ENCODE peak calls at places on chromosomes 6 and 20, in six cellular contexts. One of them, this sample, is unnamed.

GRCh38 chr20:36821964-36822437 is 48.4 kb upstream of the DSN1 start:
- DNase-seq in B cell: no peak
- DNase-seq in tibial nerve: no peak
- DNase-seq in sigmoid colon: no peak
- DNase-seq in RWPE1: no peak
- DNase-seq in cardiac fibroblast: no peak
- DNase-seq in this sample: no peak

GRCh38 chr20:62975812-62976413 is 23.4 kb downstream of the SLC17A9 start:
- DNase-seq in B cell: no peak
- DNase-seq in tibial nerve: no peak
- DNase-seq in sigmoid colon: no peak
- DNase-seq in RWPE1: no peak
- DNase-seq in cardiac fibroblast: no peak
- DNase-seq in this sample: no peak

GRCh38 chr6:7148100-7148822 is 40.5 kb downstream of the RREB1 start:
- DNase-seq in B cell: no peak
- DNase-seq in tibial nerve: no peak
- DNase-seq in sigmoid colon: no peak
- DNase-seq in RWPE1: peak; percentile 84
- DNase-seq in cardiac fibroblast: no peak
- DNase-seq in this sample: peak; percentile 71

GRCh38 chr6:13358486-13358885 is 30.1 kb upstream of the TBC1D7 start:
- DNase-seq in B cell: no peak
- DNase-seq in tibial nerve: no peak
- DNase-seq in sigmoid colon: no peak
- DNase-seq in RWPE1: no peak
- DNase-seq in cardiac fibroblast: no peak
- DNase-seq in this sample: no peak

GRCh38 chr20:56551571-56551970 is 18.5 kb downstream of the FAM209B start:
- DNase-seq in B cell: no peak
- DNase-seq in tibial nerve: no peak
- DNase-seq in sigmoid colon: no peak
- DNase-seq in RWPE1: no peak
- DNase-seq in cardiac fibroblast: no peak
- DNase-seq in this sample: no peak

GRCh38 chr6:74764486-74764885 is 441.4 kb downstream of the COL12A1 start:
- DNase-seq in B cell: no peak
- DNase-seq in tibial nerve: no peak
- DNase-seq in sigmoid colon: no peak
- DNase-seq in RWPE1: no peak
- DNase-seq in cardiac fibroblast: no peak
- DNase-seq in this sample: no peak

GRCh38 chr6:158596861-158597260 is 37.0 kb downstream of the TMEM181 start:
- DNase-seq in B cell: no peak
- DNase-seq in tibial nerve: no peak
- DNase-seq in sigmoid colon: no peak
- DNase-seq in RWPE1: no peak
- DNase-seq in cardiac fibroblast: no peak
- DNase-seq in this sample: no peak

GRCh38 chr6:170555305-170555704 is 1.1 kb downstream of the TBP start:
- DNase-seq in B cell: no peak
- DNase-seq in tibial nerve: no peak
- DNase-seq in sigmoid colon: no peak
- DNase-seq in RWPE1: no peak
- DNase-seq in cardiac fibroblast: no peak
- DNase-seq in this sample: no peak

GRCh38 chr20:1891263-1892121 is 3.7 kb upstream of the SIRPA start:
- DNase-seq in B cell: no peak
- DNase-seq in tibial nerve: no peak
- DNase-seq in sigmoid colon: no peak
- DNase-seq in RWPE1: no peak
- DNase-seq in cardiac fibroblast: no peak
- DNase-seq in this sample: no peak

GRCh38 chr20:25286917-25287316 is 39.0 kb downstream of the PYGB start:
- DNase-seq in B cell: no peak
- DNase-seq in tibial nerve: no peak
- DNase-seq in sigmoid colon: peak; percentile 60
- DNase-seq in RWPE1: no peak
- DNase-seq in cardiac fibroblast: no peak
- DNase-seq in this sample: no peak

GRCh38 chr6:5179917-5180316 is 80.8 kb downstream of the LYRM4 start:
- DNase-seq in B cell: no peak
- DNase-seq in tibial nerve: no peak
- DNase-seq in sigmoid colon: no peak
- DNase-seq in RWPE1: no peak
- DNase-seq in cardiac fibroblast: no peak
- DNase-seq in this sample: no peak

GRCh38 chr6:131629656-131630055 is 1.6 kb upstream of the MED23 start:
- DNase-seq in B cell: no peak
- DNase-seq in tibial nerve: no peak
- DNase-seq in sigmoid colon: no peak
- DNase-seq in RWPE1: no peak
- DNase-seq in cardiac fibroblast: peak; percentile 16
- DNase-seq in this sample: peak; percentile 53

GRCh38 chr6:152267967-152268845 is 369.0 kb downstream of the SYNE1 start:
- DNase-seq in B cell: no peak
- DNase-seq in tibial nerve: peak; percentile 26
- DNase-seq in sigmoid colon: no peak
- DNase-seq in RWPE1: peak; percentile 30
- DNase-seq in cardiac fibroblast: peak; percentile 44
- DNase-seq in this sample: no peak

GRCh38 chr20:10954137-10954840 is 280.5 kb upstream of the JAG1 start:
- DNase-seq in B cell: no peak
- DNase-seq in tibial nerve: no peak
- DNase-seq in sigmoid colon: no peak
- DNase-seq in RWPE1: peak; percentile 83
- DNase-seq in cardiac fibroblast: no peak
- DNase-seq in this sample: no peak

GRCh38 chr6:33874136-33874535 is 70.3 kb upstream of the MLN start:
- DNase-seq in B cell: no peak
- DNase-seq in tibial nerve: no peak
- DNase-seq in sigmoid colon: no peak
- DNase-seq in RWPE1: no peak
- DNase-seq in cardiac fibroblast: no peak
- DNase-seq in this sample: no peak

GRCh38 chr20:1872456-1873183 is 22.6 kb upstream of the SIRPA start:
- DNase-seq in B cell: no peak
- DNase-seq in tibial nerve: no peak
- DNase-seq in sigmoid colon: no peak
- DNase-seq in RWPE1: no peak
- DNase-seq in cardiac fibroblast: no peak
- DNase-seq in this sample: no peak

GRCh38 chr20:19025430-19026120 is 186.9 kb upstream of the SLC24A3 start:
- DNase-seq in B cell: no peak
- DNase-seq in tibial nerve: no peak
- DNase-seq in sigmoid colon: no peak
- DNase-seq in RWPE1: no peak
- DNase-seq in cardiac fibroblast: no peak
- DNase-seq in this sample: no peak

GRCh38 chr6:169803291-169803811 is 51.9 kb downstream of the ERMARD start:
- DNase-seq in B cell: no peak
- DNase-seq in tibial nerve: no peak
- DNase-seq in sigmoid colon: no peak
- DNase-seq in RWPE1: no peak
- DNase-seq in cardiac fibroblast: no peak
- DNase-seq in this sample: no peak

GRCh38 chr6:20202070-20202658 is 10.1 kb downstream of the MBOAT1 start:
- DNase-seq in B cell: no peak
- DNase-seq in tibial nerve: no peak
- DNase-seq in sigmoid colon: no peak
- DNase-seq in RWPE1: peak; percentile 57
- DNase-seq in cardiac fibroblast: peak; percentile 41
- DNase-seq in this sample: peak; percentile 49

GRCh38 chr6:156699017-156699421 is 78.2 kb upstream of the ARID1B start:
- DNase-seq in B cell: no peak
- DNase-seq in tibial nerve: no peak
- DNase-seq in sigmoid colon: no peak
- DNase-seq in RWPE1: peak; percentile 78
- DNase-seq in cardiac fibroblast: peak; percentile 49
- DNase-seq in this sample: peak; percentile 72

GRCh38 chr20:16216227-16217210 is 356.7 kb downstream of the KIF16B start:
- DNase-seq in B cell: no peak
- DNase-seq in tibial nerve: no peak
- DNase-seq in sigmoid colon: no peak
- DNase-seq in RWPE1: no peak
- DNase-seq in cardiac fibroblast: no peak
- DNase-seq in this sample: no peak

GRCh38 chr6:153816306-153816845 is 222.7 kb upstream of the OPRM1 start:
- DNase-seq in B cell: no peak
- DNase-seq in tibial nerve: no peak
- DNase-seq in sigmoid colon: no peak
- DNase-seq in RWPE1: no peak
- DNase-seq in cardiac fibroblast: no peak
- DNase-seq in this sample: no peak

GRCh38 chr20:35091808-35092523 is 641 bp downstream of the TRPC4AP start:
- DNase-seq in B cell: no peak
- DNase-seq in tibial nerve: no peak
- DNase-seq in sigmoid colon: no peak
- DNase-seq in RWPE1: peak; percentile 31
- DNase-seq in cardiac fibroblast: no peak
- DNase-seq in this sample: peak; percentile 24

GRCh38 chr6:33203443-33204164 is 851 bp upstream of the HSD17B8 start:
- DNase-seq in B cell: peak; percentile 16
- DNase-seq in tibial nerve: no peak
- DNase-seq in sigmoid colon: no peak
- DNase-seq in RWPE1: no peak
- DNase-seq in cardiac fibroblast: no peak
- DNase-seq in this sample: no peak

GRCh38 chr20:43584448-43585138 is 6.1 kb upstream of the IFT52 start:
- DNase-seq in B cell: no peak
- DNase-seq in tibial nerve: no peak
- DNase-seq in sigmoid colon: no peak
- DNase-seq in RWPE1: no peak
- DNase-seq in cardiac fibroblast: peak; percentile 81
- DNase-seq in this sample: peak; percentile 42

DNA sequence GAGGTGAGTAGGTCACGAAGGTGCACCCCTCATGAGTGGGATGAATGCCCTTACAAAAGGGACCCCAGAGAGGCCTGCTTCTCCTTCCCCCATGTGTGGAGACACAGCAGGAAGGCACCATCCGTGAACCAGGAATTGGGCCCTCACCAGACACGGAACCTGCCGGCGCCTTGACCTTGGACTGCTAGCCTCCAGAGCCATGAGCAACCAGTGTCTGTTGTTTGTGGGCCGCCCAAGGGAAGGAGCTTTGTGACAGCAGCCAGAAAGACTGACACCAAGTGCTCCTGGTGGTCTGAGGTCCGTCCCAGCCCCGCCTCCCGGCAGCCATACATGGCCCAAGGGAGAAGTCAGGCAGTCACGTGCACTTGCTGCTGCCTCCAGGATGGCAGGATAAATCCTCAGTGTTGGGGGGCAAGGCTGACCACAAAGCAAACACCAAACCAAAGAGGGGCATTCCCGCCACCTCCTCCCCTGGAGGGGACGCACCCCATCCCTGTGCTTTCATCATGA is 29.3 kb downstream of the CDH4 start:
- DNase-seq in B cell: no peak
- DNase-seq in tibial nerve: no peak
- DNase-seq in sigmoid colon: no peak
- DNase-seq in RWPE1: no peak
- DNase-seq in cardiac fibroblast: no peak
- DNase-seq in this sample: no peak
- TF ChIP-seq CTCF in B cell: no peak
- TF ChIP-seq CTCF in tibial nerve: no peak
- TF ChIP-seq CTCF in sigmoid colon: no peak
- TF ChIP-seq CTCF in RWPE1: no peak
- TF ChIP-seq CTCF in cardiac fibroblast: no peak
- TF ChIP-seq CTCF in this sample: no peak

GRCh38 chr6:16876201-16876600 is 114.9 kb upstream of the ATXN1 start:
- DNase-seq in B cell: no peak
- DNase-seq in tibial nerve: no peak
- DNase-seq in sigmoid colon: no peak
- DNase-seq in RWPE1: no peak
- DNase-seq in cardiac fibroblast: no peak
- DNase-seq in this sample: peak; percentile 45
- TF ChIP-seq CTCF in B cell: no peak
- TF ChIP-seq CTCF in tibial nerve: no peak
- TF ChIP-seq CTCF in sigmoid colon: no peak
- TF ChIP-seq CTCF in RWPE1: no peak
- TF ChIP-seq CTCF in cardiac fibroblast: no peak
- TF ChIP-seq CTCF in this sample: no peak

GRCh38 chr6:48733581-48733980 is 622.6 kb upstream of the PTCHD4 start:
- DNase-seq in B cell: no peak
- DNase-seq in tibial nerve: no peak
- DNase-seq in sigmoid colon: no peak
- DNase-seq in RWPE1: no peak
- DNase-seq in cardiac fibroblast: no peak
- DNase-seq in this sample: peak; percentile 30

GRCh38 chr6:48736486-48737206 is 625.6 kb upstream of the PTCHD4 start:
- DNase-seq in B cell: no peak
- DNase-seq in tibial nerve: no peak
- DNase-seq in sigmoid colon: no peak
- DNase-seq in RWPE1: no peak
- DNase-seq in cardiac fibroblast: peak; percentile 60
- DNase-seq in this sample: peak; percentile 90
- TF ChIP-seq CTCF in B cell: no peak
- TF ChIP-seq CTCF in tibial nerve: no peak
- TF ChIP-seq CTCF in sigmoid colon: no peak
- TF ChIP-seq CTCF in RWPE1: no peak
- TF ChIP-seq CTCF in cardiac fibroblast: no peak
- TF ChIP-seq CTCF in this sample: peak; percentile 73

GRCh38 chr6:25340854-25341552 is 61.8 kb downstream of the CARMIL1 start:
- DNase-seq in B cell: no peak
- DNase-seq in tibial nerve: no peak
- DNase-seq in sigmoid colon: no peak
- DNase-seq in RWPE1: no peak
- DNase-seq in cardiac fibroblast: no peak
- DNase-seq in this sample: no peak

GRCh38 chr6:25340421-25340820 is 61.2 kb downstream of the CARMIL1 start:
- DNase-seq in B cell: no peak
- DNase-seq in tibial nerve: no peak
- DNase-seq in sigmoid colon: no peak
- DNase-seq in RWPE1: no peak
- DNase-seq in cardiac fibroblast: no peak
- DNase-seq in this sample: no peak

GRCh38 chr6:25342784-25343183 is 63.6 kb downstream of the CARMIL1 start:
- DNase-seq in B cell: no peak
- DNase-seq in tibial nerve: no peak
- DNase-seq in sigmoid colon: no peak
- DNase-seq in RWPE1: no peak
- DNase-seq in cardiac fibroblast: peak; percentile 66
- DNase-seq in this sample: peak; percentile 19

GRCh38 chr6:25343984-25344383 is 64.8 kb downstream of the CARMIL1 start:
- DNase-seq in B cell: no peak
- DNase-seq in tibial nerve: no peak
- DNase-seq in sigmoid colon: no peak
- DNase-seq in RWPE1: no peak
- DNase-seq in cardiac fibroblast: no peak
- DNase-seq in this sample: no peak

GRCh38 chr6:25341923-25342619 is 62.9 kb downstream of the CARMIL1 start:
- DNase-seq in B cell: no peak
- DNase-seq in tibial nerve: no peak
- DNase-seq in sigmoid colon: no peak
- DNase-seq in RWPE1: no peak
- DNase-seq in cardiac fibroblast: no peak
- DNase-seq in this sample: no peak
- TF ChIP-seq CTCF in B cell: no peak
- TF ChIP-seq CTCF in tibial nerve: no peak
- TF ChIP-seq CTCF in sigmoid colon: no peak
- TF ChIP-seq CTCF in RWPE1: no peak
- TF ChIP-seq CTCF in cardiac fibroblast: no peak
- TF ChIP-seq CTCF in this sample: no peak

GRCh38 chr6:2914318-2914660 is 11.2 kb upstream of the SERPINB9 start:
- DNase-seq in B cell: no peak
- DNase-seq in tibial nerve: no peak
- DNase-seq in sigmoid colon: no peak
- DNase-seq in RWPE1: no peak
- DNase-seq in cardiac fibroblast: no peak
- DNase-seq in this sample: no peak
- TF ChIP-seq CTCF in B cell: no peak
- TF ChIP-seq CTCF in tibial nerve: no peak
- TF ChIP-seq CTCF in sigmoid colon: no peak
- TF ChIP-seq CTCF in RWPE1: no peak
- TF ChIP-seq CTCF in cardiac fibroblast: no peak
- TF ChIP-seq CTCF in this sample: no peak

This sample was measured in HFFc6.